ENCODE peak calls at places on chromosomes 2 and 18, in six cellular contexts. Z is A549, K is fibroblast of lung, V is uterus, I is transverse colon, X is GM23338. Y is an unnamed sample.

GRCh38 chr2:178267660-178268059 is 73.3 kb downstream of the OSBPL6 start:
- DNase-seq in Z (no peak), K (no peak), V (no peak), I (no peak), X (no peak), Y (no peak)

GRCh38 chr2:109352066-109352897 is 223.3 kb downstream of the SH3RF3 start:
- DNase-seq in Z (no peak), K (no peak), V (no peak), I (no peak), X (no peak), Y (no peak)

GRCh38 chr2:150165479-150165878 is 322.0 kb downstream of the RND3 start:
- DNase-seq in Z (no peak), K (peak; percentile 96), V (no peak), I (no peak), X (no peak), Y (no peak)

GRCh38 chr2:95007822-95008221 is 17.7 kb upstream of the MAL start:
- DNase-seq in Z (no peak), K (no peak), V (no peak), I (no peak), X (no peak), Y (no peak)

GRCh38 chr2:234091883-234092282 is 41.4 kb downstream of the SPP2 start:
- DNase-seq in Z (no peak), K (peak; percentile 33), V (no peak), I (no peak), X (no peak), Y (no peak)

GRCh38 chr2:188776634-188777033 is 197.5 kb upstream of the COL3A1 start:
- DNase-seq in Z (no peak), K (peak; percentile 89), V (no peak), I (no peak), X (no peak), Y (peak; percentile 78)

GRCh38 chr2:1055014-1055595 is 104.5 kb downstream of the SNTG2 start:
- DNase-seq in Z (no peak), K (peak; percentile 96), V (no peak), I (no peak), X (no peak), Y (peak; percentile 53)

GRCh38 chr18:46509530-46509929 is 147.5 kb downstream of the LOXHD1 start:
- DNase-seq in Z (no peak), K (no peak), V (no peak), I (no peak), X (no peak), Y (no peak)

GRCh38 chr2:215712219-215712849 is 276.5 kb upstream of the FN1 start:
- DNase-seq in Z (peak; percentile 29), K (peak; percentile 43), V (no peak), I (no peak), X (no peak), Y (no peak)

GRCh38 chr2:120289221-120289906 is 36.7 kb downstream of the RALB start:
- DNase-seq in Z (no peak), K (no peak), V (no peak), I (no peak), X (peak; percentile 70), Y (no peak)

GRCh38 chr2:214203744-214204289 is 207.0 kb upstream of the VWC2L start:
- DNase-seq in Z (no peak), K (peak; percentile 20), V (no peak), I (no peak), X (no peak), Y (peak; percentile 75)

GRCh38 chr2:143700865-143701264 is 571.6 kb downstream of the ARHGAP15 start:
- DNase-seq in Z (no peak), K (peak; percentile 61), V (no peak), I (no peak), X (no peak), Y (no peak)

GRCh38 chr2:23286765-23287155 is 98.2 kb upstream of the KLHL29 start:
- DNase-seq in Z (no peak), K (peak; percentile 47), V (peak; percentile 81), I (peak; percentile 26), X (no peak), Y (no peak)

GRCh38 chr2:162422894-162423293 is 79.0 kb downstream of the GCA start:
- DNase-seq in Z (no peak), K (no peak), V (no peak), I (no peak), X (no peak), Y (no peak)

GRCh38 chr2:174826051-174826450 is 61.8 kb upstream of the CHRNA1 start:
- DNase-seq in Z (no peak), K (peak; percentile 70), V (no peak), I (no peak), X (peak; percentile 41), Y (no peak)

GRCh38 chr2:230701308-230701707 is 11.3 kb upstream of the CAB39 start:
- DNase-seq in Z (no peak), K (no peak), V (no peak), I (no peak), X (no peak), Y (no peak)

DNA sequence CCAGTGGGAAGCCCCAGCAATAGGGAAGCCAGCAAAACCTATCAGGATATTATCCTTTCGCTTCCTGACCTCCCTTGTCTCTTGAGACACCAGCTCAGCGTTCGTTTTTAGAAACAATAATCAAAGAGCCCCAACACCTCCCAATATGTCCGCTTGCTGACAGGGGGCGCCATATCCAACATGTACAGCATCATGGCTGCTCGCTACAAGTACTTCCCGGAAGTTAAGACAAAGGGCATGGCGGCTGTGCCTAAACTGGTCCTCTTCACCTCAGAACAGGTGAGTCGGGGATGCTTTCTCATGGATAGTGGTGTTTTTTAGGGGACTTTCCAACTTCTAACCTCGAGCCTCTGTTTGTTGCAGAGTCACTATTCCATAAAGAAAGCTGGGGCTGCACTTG is 28.7 kb downstream of the GAD1 start:
- DNase-seq in Z (peak; percentile 58), K (no peak), V (no peak), I (no peak), X (peak; percentile 84), Y (no peak)
- TF ChIP-seq CTCF in Z (no peak), K (no peak), V (no peak), I (no peak), X (peak; percentile 83), Y (peak; percentile 32)

GRCh38 chr2:219252084-219252483 is 959 bp upstream of the TUBA4B start:
- DNase-seq in Z (no peak), K (no peak), V (no peak), I (peak; percentile 31), X (no peak), Y (peak; percentile 60)

GRCh38 chr2:219252570-219252899 is 508 bp upstream of the TUBA4B start:
- DNase-seq in Z (no peak), K (no peak), V (no peak), I (no peak), X (no peak), Y (no peak)

GRCh38 chr2:219253753-219254589 is at the start of gene TUBA4A:
- DNase-seq in Z (peak; percentile 81), K (peak; percentile 52), V (peak; percentile 73), I (peak; percentile 95), X (peak; percentile 86), Y (peak; percentile 72)

GRCh38 chr2:219251656-219252055 is 1.4 kb upstream of the TUBA4B start:
- DNase-seq in Z (no peak), K (peak; percentile 21), V (no peak), I (no peak), X (no peak), Y (no peak)

GRCh38 chr2:219252900-219253752 is at the start of gene TUBA4B:
- DNase-seq in Z (peak; percentile 43), K (peak; percentile 50), V (peak; percentile 33), I (peak; percentile 65), X (peak; percentile 81), Y (peak; percentile 60)
- H3K27ac ChIP-seq in Z (peak within 1 kb of the TSS; percentile 90), K (peak within 1 kb of the TSS; percentile 10), V (peak within 1 kb of the TSS; percentile 15), I (peak within 1 kb of the TSS; percentile 94), X (no peak within 1 kb of the TSS), Y (peak within 1 kb of the TSS; percentile 82)

GRCh38 chr18:48975817-48976649 is 25.3 kb upstream of the SMAD7 start:
- DNase-seq in Z (peak; percentile 62), K (peak; percentile 66), V (peak; percentile 71), I (peak; percentile 67), X (peak; percentile 66), Y (peak; percentile 38)

GRCh38 chr18:48974304-48975220 is 23.8 kb upstream of the SMAD7 start:
- DNase-seq in Z (no peak), K (no peak), V (no peak), I (no peak), X (no peak), Y (no peak)

GRCh38 chr18:48975221-48975816 is 24.6 kb upstream of the SMAD7 start:
- DNase-seq in Z (no peak), K (no peak), V (no peak), I (no peak), X (no peak), Y (no peak)

GRCh38 chr18:48979944-48980890 is 29.5 kb upstream of the SMAD7 start:
- DNase-seq in Z (no peak), K (peak; percentile 60), V (no peak), I (peak; percentile 50), X (no peak), Y (no peak)

GRCh38 chr18:48977914-48978313 is 27.1 kb upstream of the SMAD7 start:
- DNase-seq in Z (no peak), K (no peak), V (no peak), I (no peak), X (no peak), Y (no peak)
- H3K4me1 ChIP-seq in Z (peaks cover 28% of the 10 kb centered on the region), K (peaks cover 4% of the 10 kb centered on the region), V (no peaks in the 10 kb centered on the region), I (peaks cover 10% of the 10 kb centered on the region), X (peaks cover 27% of the 10 kb centered on the region), Y (peaks cover 11% of the 10 kb centered on the region)

DNA sequence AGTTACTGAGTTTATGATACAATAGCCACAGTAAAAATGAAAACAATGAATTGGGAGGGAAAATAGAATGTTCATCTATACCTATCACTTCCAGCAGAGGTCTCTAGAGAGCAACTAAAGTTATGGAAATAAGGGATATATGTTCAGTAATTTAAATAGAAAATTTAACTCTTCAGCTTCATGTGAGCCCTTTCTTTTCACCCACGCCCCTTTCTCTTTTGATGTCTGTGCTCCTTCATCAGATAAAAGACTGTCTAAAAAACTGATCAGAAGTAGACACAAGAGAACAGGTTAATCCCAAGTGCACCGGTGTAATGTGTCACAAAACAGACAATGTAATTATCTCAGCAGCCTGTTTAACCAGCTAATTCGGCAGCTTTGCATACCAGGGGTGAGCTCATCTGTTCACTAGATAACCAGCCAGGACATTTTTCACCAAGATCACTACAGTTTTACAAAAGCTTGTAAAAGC is 238.5 kb upstream of the ERBB4 start:
- DNase-seq in Z (peak; percentile 9), K (peak; percentile 41), V (no peak), I (no peak), X (peak; percentile 43), Y (peak; percentile 76)
- TF ChIP-seq CTCF in Z (peak; percentile 61), K (peak; percentile 55), V (peak; percentile 38), I (peak; percentile 53), X (no peak), Y (peak; percentile 83)

GRCh38 chr2:98457045-98457696 is 12.5 kb downstream of the INPP4A start:
- DNase-seq in Z (peak; percentile 88), K (peak; percentile 78), V (no peak), I (no peak), X (no peak), Y (peak; percentile 50)
- H3K27ac ChIP-seq in Z (peak overlapping the region; percentile 84), K (peak overlapping the region; percentile 78), V (no peak overlapping the region), I (peak overlapping the region; percentile 73), X (no peak overlapping the region), Y (peak overlapping the region; percentile 74)